ENCODE peak calls at places on chromosomes 11 and 22, in seven cellular contexts. I is gastrocnemius medialis, P is esophagus muscularis mucosa, H is sigmoid colon, A is A549, T is uterus, F is breast epithelium. X is an unnamed sample.

GRCh38 chr11:118916842-118917388 is 8.8 kb downstream of the BCL9L start:
- DNase-seq in I (no peak), P (no peak), H (peak), A (peak), T (peak), F (no peak), X (no peak)

GRCh38 chr11:64864473-64865285 is 13.7 kb downstream of the EHD1 start:
- DNase-seq in I (no peak), P (peak), H (peak), A (no peak), T (peak), F (no peak), X (peak)

GRCh38 chr11:26948881-26949280 is 45.0 kb upstream of the FIBIN start:
- DNase-seq in I (no peak), P (no peak), H (no peak), A (no peak), T (no peak), F (no peak), X (no peak)

GRCh38 chr11:101438126-101438525 is 145.7 kb downstream of the TRPC6 start:
- DNase-seq in I (no peak), P (no peak), H (no peak), A (no peak), T (no peak), F (no peak), X (no peak)

GRCh38 chr11:22599458-22599857 is 26.2 kb downstream of the FANCF start:
- DNase-seq in I (no peak), P (no peak), H (no peak), A (no peak), T (no peak), F (no peak), X (no peak)

GRCh38 chr11:10375280-10376048 is 70.6 kb downstream of the ADM start:
- DNase-seq in I (no peak), P (peak), H (no peak), A (no peak), T (no peak), F (no peak), X (no peak)

GRCh38 chr22:43529954-43530863 is 118.4 kb downstream of the MPPED1 start:
- DNase-seq in I (no peak), P (no peak), H (no peak), A (no peak), T (no peak), F (peak), X (no peak)

GRCh38 chr11:37710031-37710430 is 1112.0 kb upstream of the RAG2 start:
- DNase-seq in I (no peak), P (no peak), H (no peak), A (no peak), T (no peak), F (no peak), X (no peak)

GRCh38 chr22:44108806-44109385 is 71.8 kb upstream of the PARVG start:
- DNase-seq in I (no peak), P (no peak), H (peak), A (no peak), T (no peak), F (no peak), X (no peak)

GRCh38 chr22:50684986-50685385 is 12.4 kb downstream of the SHANK3 start:
- DNase-seq in I (no peak), P (no peak), H (no peak), A (no peak), T (no peak), F (no peak), X (no peak)

GRCh38 chr22:50302564-50302963 is 4.9 kb downstream of the PLXNB2 start:
- DNase-seq in I (no peak), P (no peak), H (no peak), A (no peak), T (peak), F (no peak), X (no peak)

GRCh38 chr22:44365196-44365802 is 52.5 kb upstream of the SHISAL1 start:
- DNase-seq in I (no peak), P (no peak), H (peak), A (no peak), T (peak), F (no peak), X (peak)

GRCh38 chr11:82682003-82682751 is 51.5 kb downstream of the FAM181B start:
- DNase-seq in I (no peak), P (no peak), H (no peak), A (peak), T (no peak), F (no peak), X (no peak)

GRCh38 chr11:19814421-19814820 is 101.8 kb downstream of the NAV2 start:
- DNase-seq in I (no peak), P (no peak), H (no peak), A (no peak), T (no peak), F (no peak), X (no peak)

GRCh38 chr22:21904250-21904789 is 36.9 kb upstream of the MAPK1 start:
- DNase-seq in I (no peak), P (no peak), H (no peak), A (no peak), T (no peak), F (peak), X (no peak)

GRCh38 chr11:133040289-133040893 is 491.9 kb downstream of the OPCML start:
- DNase-seq in I (no peak), P (no peak), H (no peak), A (no peak), T (no peak), F (no peak), X (peak)

GRCh38 chr11:83025267-83025704 is 46.4 kb downstream of the RAB30 start:
- DNase-seq in I (peak), P (no peak), H (no peak), A (peak), T (no peak), F (no peak), X (peak)

GRCh38 chr11:117815262-117815803 is 9.2 kb downstream of the FXYD2 start:
- DNase-seq in I (no peak), P (no peak), H (no peak), A (no peak), T (no peak), F (no peak), X (no peak)

GRCh38 chr11:118209037-118209436 is 15.8 kb downstream of the JAML start:
- DNase-seq in I (no peak), P (no peak), H (no peak), A (no peak), T (no peak), F (no peak), X (no peak)

GRCh38 chr11:128705124-128705920 is 11.4 kb downstream of the FLI1 start:
- DNase-seq in I (no peak), P (no peak), H (no peak), A (no peak), T (no peak), F (no peak), X (no peak)

GRCh38 chr11:96054870-96055705 is 131.2 kb upstream of the MTMR2 start:
- DNase-seq in I (no peak), P (no peak), H (no peak), A (peak), T (no peak), F (no peak), X (no peak)

GRCh38 chr22:39090426-39091064 is 6.5 kb upstream of the APOBEC3H start:
- DNase-seq in I (no peak), P (no peak), H (no peak), A (no peak), T (no peak), F (no peak), X (no peak)

GRCh38 chr11:7592706-7593105 is 78.9 kb downstream of the PPFIBP2 start:
- DNase-seq in I (peak), P (no peak), H (no peak), A (no peak), T (no peak), F (no peak), X (peak)

GRCh38 chr11:2990617-2991476 is 1.3 kb downstream of the NAP1L4 start:
- DNase-seq in I (no peak), P (no peak), H (no peak), A (peak), T (no peak), F (no peak), X (no peak)

GRCh38 chr11:121829159-121829643 is 286.8 kb downstream of the BLID start:
- DNase-seq in I (peak), P (no peak), H (no peak), A (no peak), T (no peak), F (no peak), X (peak)

GRCh38 chr11:115606223-115607220 is 102.3 kb upstream of the CADM1 start:
- DNase-seq in I (no peak), P (no peak), H (no peak), A (no peak), T (peak), F (no peak), X (no peak)

GRCh38 chr11:76606102-76606793 is 64.3 kb downstream of the LRRC32 start:
- DNase-seq in I (no peak), P (peak), H (no peak), A (no peak), T (peak), F (peak), X (peak)

GRCh38 chr11:26276798-26277424 is 55.0 kb upstream of the ANO3 start:
- DNase-seq in I (no peak), P (no peak), H (peak), A (peak), T (peak), F (no peak), X (peak)

GRCh38 chr11:49405743-49406142 is 197.3 kb upstream of the FOLH1 start:
- DNase-seq in I (no peak), P (no peak), H (no peak), A (no peak), T (no peak), F (no peak), X (no peak)

GRCh38 chr11:12995211-12995610 is 13.9 kb upstream of the RASSF10 start:
- DNase-seq in I (no peak), P (no peak), H (no peak), A (no peak), T (no peak), F (no peak), X (no peak)

GRCh38 chr11:11178671-11179070 is 174.4 kb downstream of the CSNK2A3 start:
- DNase-seq in I (no peak), P (no peak), H (no peak), A (no peak), T (no peak), F (no peak), X (no peak)

GRCh38 chr11:75140269-75141138 is 10.4 kb upstream of the SLCO2B1 start:
- DNase-seq in I (no peak), P (no peak), H (no peak), A (peak), T (peak), F (peak), X (peak)
- H3K4me3 ChIP-seq in I (no peak), P (no peak), H (no peak), A (no peak), T (no peak), F (no peak), X (no peak)

DNA sequence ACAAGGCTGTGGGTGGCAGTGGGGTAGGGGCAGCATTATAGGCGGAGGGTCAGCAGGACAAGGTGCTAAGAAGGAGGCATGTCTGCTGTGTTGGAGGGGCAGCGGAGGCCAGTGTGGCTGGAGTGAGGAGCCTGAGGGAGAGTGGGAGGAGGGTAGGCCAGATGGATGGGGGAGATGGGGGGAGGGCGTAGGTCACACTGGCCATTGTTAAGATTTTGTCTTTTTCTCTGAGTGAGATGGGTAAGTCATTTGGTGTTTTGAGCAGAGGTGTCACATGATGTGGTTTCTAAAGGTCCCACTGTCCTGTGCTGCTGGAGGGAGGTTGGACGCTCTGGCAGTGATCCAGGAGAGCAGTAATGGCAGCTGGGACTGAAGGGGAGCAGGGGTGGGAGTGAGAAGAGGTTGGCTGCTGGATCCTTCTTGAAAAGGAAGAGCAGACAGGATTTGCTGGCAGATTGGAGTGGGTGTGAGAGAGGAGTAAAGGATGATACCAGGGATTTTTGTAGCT is 9.8 kb downstream of the PPP6R3 start:
- DNase-seq in I (no peak), P (no peak), H (no peak), A (no peak), T (no peak), F (no peak), X (no peak)
- TF ChIP-seq POLR2A in I (no peak), P (no peak), H (no peak), A (no peak), T (no peak), F (no peak), X (no peak)

GRCh38 chr11:73386026-73386425 is 9.8 kb downstream of the RELT start:
- DNase-seq in I (no peak), P (no peak), H (peak), A (no peak), T (no peak), F (no peak), X (no peak)
- H3K4me3 ChIP-seq in I (no peak), P (no peak), H (no peak), A (no peak), T (no peak), F (no peak), X (no peak)

GRCh38 chr11:63813035-63813562 is at the start of gene SPINDOC:
- DNase-seq in I (peak), P (peak), H (peak), A (peak), T (peak), F (peak), X (peak)
- TF ChIP-seq POLR2A in I (peak), P (no peak), H (no peak), A (peak), T (no peak), F (no peak), X (no peak)

GRCh38 chr22:25077056-25077455 is 122.6 kb upstream of the CRYBB3 start:
- DNase-seq in I (no peak), P (no peak), H (no peak), A (no peak), T (no peak), F (no peak), X (no peak)

GRCh38 chr22:25078591-25078990 is 121.1 kb upstream of the CRYBB3 start:
- DNase-seq in I (no peak), P (no peak), H (no peak), A (no peak), T (no peak), F (no peak), X (no peak)

GRCh38 chr22:25076281-25076680 is 123.4 kb upstream of the CRYBB3 start:
- DNase-seq in I (no peak), P (no peak), H (no peak), A (no peak), T (no peak), F (no peak), X (no peak)

GRCh38 chr22:25080855-25081254 is 118.8 kb upstream of the CRYBB3 start:
- DNase-seq in I (no peak), P (no peak), H (no peak), A (no peak), T (no peak), F (no peak), X (no peak)

GRCh38 chr22:25077964-25078363 is 121.7 kb upstream of the CRYBB3 start:
- DNase-seq in I (no peak), P (no peak), H (no peak), A (no peak), T (no peak), F (no peak), X (no peak)
- H3K4me3 ChIP-seq in I (no peak), P (no peak), H (no peak), A (no peak), T (no peak), F (no peak), X (no peak)

GRCh38 chr11:953513-953912 is 27.8 kb downstream of the AP2A2 start:
- DNase-seq in I (no peak), P (no peak), H (no peak), A (no peak), T (no peak), F (no peak), X (no peak)
- TF ChIP-seq POLR2A in I (no peak), P (no peak), H (no peak), A (no peak), T (no peak), F (no peak), X (no peak)

DNA sequence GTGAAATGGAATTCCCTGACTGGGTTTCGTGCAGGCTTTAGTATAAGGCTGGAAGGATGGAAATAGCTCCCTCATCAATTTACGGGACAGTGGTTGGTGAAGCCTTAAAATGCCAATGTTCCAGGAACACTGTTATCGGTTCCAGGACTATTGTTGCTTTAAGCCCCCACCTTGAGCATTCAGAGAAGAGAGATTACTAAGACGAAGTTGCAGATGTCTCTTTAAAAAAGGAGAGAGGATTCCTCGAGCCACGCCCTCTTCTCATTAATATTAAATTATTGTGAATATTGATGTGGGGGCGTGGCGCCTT is 194 bp upstream of the CREB3L1 start:
- DNase-seq in I (no peak), P (no peak), H (peak), A (no peak), T (peak), F (no peak), X (peak)
- H3K4me3 ChIP-seq in I (peak), P (peak), H (peak), A (peak), T (peak), F (peak), X (no peak)

GRCh38 chr11:114180301-114181055 is 115.7 kb upstream of the NNMT start:
- DNase-seq in I (no peak), P (no peak), H (no peak), A (peak), T (peak), F (no peak), X (no peak)

GRCh38 chr11:114181752-114182151 is 114.4 kb upstream of the NNMT start:
- DNase-seq in I (peak), P (no peak), H (no peak), A (no peak), T (peak), F (no peak), X (no peak)

GRCh38 chr11:114178656-114179055 is 117.5 kb upstream of the NNMT start:
- DNase-seq in I (peak), P (no peak), H (no peak), A (no peak), T (no peak), F (no peak), X (no peak)

GRCh38 chr11:114181195-114181594 is 115.0 kb upstream of the NNMT start:
- DNase-seq in I (no peak), P (no peak), H (no peak), A (no peak), T (no peak), F (no peak), X (no peak)

GRCh38 chr11:114179234-114179941 is 116.8 kb upstream of the NNMT start:
- DNase-seq in I (peak), P (peak), H (peak), A (peak), T (peak), F (peak), X (peak)
- TF ChIP-seq POLR2A in I (no peak), P (peak), H (peak), A (no peak), T (peak), F (peak), X (no peak)

GRCh38 chr22:17777717-17778044 is 3.4 kb upstream of the BID start:
- DNase-seq in I (no peak), P (no peak), H (no peak), A (no peak), T (no peak), F (no peak), X (no peak)

GRCh38 chr22:17774928-17775675 is 833 bp upstream of the BID start:
- DNase-seq in I (no peak), P (no peak), H (no peak), A (no peak), T (no peak), F (no peak), X (no peak)

GRCh38 chr22:17778412-17778976 is 4.2 kb upstream of the BID start:
- DNase-seq in I (no peak), P (no peak), H (no peak), A (no peak), T (no peak), F (no peak), X (no peak)

GRCh38 chr22:17775781-17776470 is 1.7 kb upstream of the BID start:
- DNase-seq in I (no peak), P (no peak), H (no peak), A (no peak), T (no peak), F (no peak), X (no peak)

DNA sequence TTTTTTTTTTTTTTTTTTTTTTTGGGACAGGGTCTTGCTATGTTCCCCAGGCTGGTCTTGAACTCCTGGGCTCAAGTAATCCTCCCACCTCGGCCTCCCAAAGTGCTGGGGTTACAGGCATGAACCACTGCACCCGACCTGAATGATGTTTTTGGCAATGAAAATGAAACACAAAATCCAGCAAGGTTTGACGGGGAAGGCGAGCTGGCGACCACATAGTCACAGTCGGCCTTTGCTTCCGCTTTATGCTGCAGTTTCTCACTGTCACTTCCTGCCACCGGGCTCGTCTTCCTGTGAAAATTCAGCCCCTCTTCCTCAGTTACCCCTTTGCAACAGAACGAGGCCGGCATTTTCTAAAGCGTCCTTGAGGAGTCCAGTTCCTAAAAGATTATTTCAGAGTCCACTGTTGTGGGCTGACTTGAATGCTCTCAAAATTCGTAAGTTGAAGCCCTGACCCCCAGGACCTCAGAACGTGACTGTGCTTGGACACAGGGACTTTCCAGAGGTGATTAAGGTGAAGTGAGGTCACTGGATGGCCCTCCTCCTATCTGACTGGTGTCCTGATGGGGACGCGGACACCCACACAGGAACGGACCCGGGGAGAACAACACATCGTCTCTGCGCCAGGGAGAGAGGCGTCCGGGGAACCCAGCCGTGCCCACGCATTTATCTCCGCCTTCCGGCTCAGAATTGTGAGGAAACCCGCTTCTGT is 2.9 kb upstream of the BID start:
- DNase-seq in I (no peak), P (no peak), H (peak), A (no peak), T (no peak), F (no peak), X (no peak)
- H3K4me3 ChIP-seq in I (no peak), P (peak), H (no peak), A (no peak), T (no peak), F (peak), X (no peak)

GRCh38 chr11:57712256-57713150 is at the start of gene TMX2:
- DNase-seq in I (peak), P (peak), H (peak), A (peak), T (peak), F (peak), X (peak)
- TF ChIP-seq POLR2A in I (peak), P (peak), H (peak), A (peak), T (no peak), F (no peak), X (no peak)

X was measured in lower leg skin.